ENCODE peak calls at places on chromosomes 16 and 17, in four cellular contexts. One of them, this sample, is unnamed.
A peak's percentile ranks its signal among the peaks of the same experiment; 100 is the strongest.

GRCh38 chr17:6366144-6366755 is 68.7 kb downstream of the AIPL1 start:
- DNase-seq in bronchial epithelial cell: peak; percentile 80
- DNase-seq in H1: no peak
- DNase-seq in GM12878: no peak
- DNase-seq in this sample: no peak

GRCh38 chr17:35786941-35787432 is 8.5 kb downstream of the MMP28 start:
- DNase-seq in bronchial epithelial cell: no peak
- DNase-seq in H1: no peak
- DNase-seq in GM12878: no peak
- DNase-seq in this sample: no peak

GRCh38 chr17:63519972-63520882 is 2.9 kb upstream of the KCNH6 start:
- DNase-seq in bronchial epithelial cell: no peak
- DNase-seq in H1: no peak
- DNase-seq in GM12878: no peak
- DNase-seq in this sample: no peak

GRCh38 chr16:85332175-85332574 is 219.9 kb upstream of the CIBAR2 start:
- DNase-seq in bronchial epithelial cell: no peak
- DNase-seq in H1: no peak
- DNase-seq in GM12878: no peak
- DNase-seq in this sample: no peak

GRCh38 chr16:23174622-23175021 is 7.9 kb upstream of the SCNN1G start:
- DNase-seq in bronchial epithelial cell: peak; percentile 23
- DNase-seq in H1: no peak
- DNase-seq in GM12878: no peak
- DNase-seq in this sample: no peak

GRCh38 chr16:48432136-48432535 is 46.9 kb upstream of the SIAH1 start:
- DNase-seq in bronchial epithelial cell: no peak
- DNase-seq in H1: no peak
- DNase-seq in GM12878: peak; percentile 48
- DNase-seq in this sample: no peak

GRCh38 chr17:38710985-38711384 is 5.9 kb downstream of the MLLT6 start:
- DNase-seq in bronchial epithelial cell: no peak
- DNase-seq in H1: no peak
- DNase-seq in GM12878: no peak
- DNase-seq in this sample: no peak

GRCh38 chr17:27471321-27472269 is 15.3 kb downstream of the KSR1 start:
- DNase-seq in bronchial epithelial cell: peak; percentile 94
- DNase-seq in H1: no peak
- DNase-seq in GM12878: peak; percentile 97
- DNase-seq in this sample: peak; percentile 87

GRCh38 chr16:13036600-13036999 is 135.2 kb downstream of the SHISA9 start:
- DNase-seq in bronchial epithelial cell: peak; percentile 5
- DNase-seq in H1: no peak
- DNase-seq in GM12878: no peak
- DNase-seq in this sample: no peak

GRCh38 chr16:68771922-68772681 is 35.0 kb downstream of the CDH1 start:
- DNase-seq in bronchial epithelial cell: no peak
- DNase-seq in H1: no peak
- DNase-seq in GM12878: no peak
- DNase-seq in this sample: no peak

GRCh38 chr17:7997186-7997585 is 5.2 kb upstream of the GUCY2D start:
- DNase-seq in bronchial epithelial cell: peak; percentile 39
- DNase-seq in H1: no peak
- DNase-seq in GM12878: no peak
- DNase-seq in this sample: no peak

GRCh38 chr16:3661922-3662321 is 7.4 kb downstream of the DNASE1 start:
- DNase-seq in bronchial epithelial cell: no peak
- DNase-seq in H1: no peak
- DNase-seq in GM12878: no peak
- DNase-seq in this sample: no peak

GRCh38 chr16:616771-617586 is 13.8 kb upstream of the WFIKKN1 start:
- DNase-seq in bronchial epithelial cell: no peak
- DNase-seq in H1: no peak
- DNase-seq in GM12878: no peak
- DNase-seq in this sample: no peak

GRCh38 chr16:717651-718245 is 2.8 kb downstream of the METRN start:
- DNase-seq in bronchial epithelial cell: no peak
- DNase-seq in H1: no peak
- DNase-seq in GM12878: no peak
- DNase-seq in this sample: no peak

DNA sequence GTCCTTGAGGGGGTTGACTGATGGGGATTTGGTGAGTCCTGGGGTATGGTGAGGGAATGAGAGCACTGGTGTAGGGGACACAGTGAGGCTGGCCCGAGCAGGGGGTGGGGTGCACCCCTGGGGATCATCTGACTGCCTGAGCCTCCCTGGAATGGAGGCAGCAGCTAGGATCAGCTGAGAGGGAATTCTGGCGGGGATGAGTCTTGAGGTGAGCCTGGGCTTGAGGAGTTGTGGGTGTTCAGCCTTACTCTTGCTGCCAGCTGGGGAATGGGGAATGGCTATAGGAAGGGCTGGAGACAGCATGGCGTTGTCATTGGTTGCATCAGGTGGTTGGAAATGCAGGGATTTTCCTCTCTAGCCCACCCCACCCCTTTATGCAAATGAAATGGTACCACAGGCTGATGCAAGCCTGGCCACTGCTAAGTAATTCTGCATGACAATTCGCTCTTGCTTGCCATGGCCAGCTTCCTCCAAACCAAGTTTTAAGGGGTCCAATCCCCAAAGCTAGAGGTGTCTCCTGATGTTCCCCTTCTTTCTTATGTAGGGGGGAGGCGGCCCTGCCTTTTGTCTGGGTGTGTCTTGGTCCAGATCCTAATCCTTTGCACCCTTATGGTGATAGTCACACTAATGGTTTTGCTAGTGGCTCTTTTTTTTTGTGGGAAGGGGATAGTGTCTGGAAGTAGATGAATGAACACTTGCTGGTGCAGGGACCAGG is 7.5 kb downstream of the NFE2L1 start:
- DNase-seq in bronchial epithelial cell: no peak
- DNase-seq in H1: peak; percentile 70
- DNase-seq in GM12878: peak; percentile 38
- DNase-seq in this sample: peak; percentile 41
- H3K4me3 ChIP-seq in bronchial epithelial cell: no peak overlapping the region
- H3K4me3 ChIP-seq in H1: peak overlapping the region; percentile 83
- H3K4me3 ChIP-seq in GM12878: peak overlapping the region; percentile 64
- H3K4me3 ChIP-seq in this sample: peak overlapping the region; percentile 16

GRCh38 chr17:34163681-34164080 is 91.4 kb upstream of the CCL2 start:
- DNase-seq in bronchial epithelial cell: no peak
- DNase-seq in H1: no peak
- DNase-seq in GM12878: no peak
- DNase-seq in this sample: no peak
- TF ChIP-seq CTCF in bronchial epithelial cell: no peak
- TF ChIP-seq CTCF in H1: peak; percentile 81
- TF ChIP-seq CTCF in GM12878: peak; percentile 26
- TF ChIP-seq CTCF in this sample: peak; percentile 38

GRCh38 chr17:50308666-50309065 is 34.4 kb downstream of the TMEM92 start:
- DNase-seq in bronchial epithelial cell: no peak
- DNase-seq in H1: no peak
- DNase-seq in GM12878: no peak
- DNase-seq in this sample: no peak

GRCh38 chr17:50301891-50302584 is 27.8 kb downstream of the TMEM92 start:
- DNase-seq in bronchial epithelial cell: no peak
- DNase-seq in H1: no peak
- DNase-seq in GM12878: no peak
- DNase-seq in this sample: no peak

GRCh38 chr17:50303051-50303450 is 28.8 kb downstream of the TMEM92 start:
- DNase-seq in bronchial epithelial cell: no peak
- DNase-seq in H1: no peak
- DNase-seq in GM12878: no peak
- DNase-seq in this sample: no peak

GRCh38 chr17:50307654-50308053 is 33.4 kb downstream of the TMEM92 start:
- DNase-seq in bronchial epithelial cell: no peak
- DNase-seq in H1: no peak
- DNase-seq in GM12878: no peak
- DNase-seq in this sample: no peak

DNA sequence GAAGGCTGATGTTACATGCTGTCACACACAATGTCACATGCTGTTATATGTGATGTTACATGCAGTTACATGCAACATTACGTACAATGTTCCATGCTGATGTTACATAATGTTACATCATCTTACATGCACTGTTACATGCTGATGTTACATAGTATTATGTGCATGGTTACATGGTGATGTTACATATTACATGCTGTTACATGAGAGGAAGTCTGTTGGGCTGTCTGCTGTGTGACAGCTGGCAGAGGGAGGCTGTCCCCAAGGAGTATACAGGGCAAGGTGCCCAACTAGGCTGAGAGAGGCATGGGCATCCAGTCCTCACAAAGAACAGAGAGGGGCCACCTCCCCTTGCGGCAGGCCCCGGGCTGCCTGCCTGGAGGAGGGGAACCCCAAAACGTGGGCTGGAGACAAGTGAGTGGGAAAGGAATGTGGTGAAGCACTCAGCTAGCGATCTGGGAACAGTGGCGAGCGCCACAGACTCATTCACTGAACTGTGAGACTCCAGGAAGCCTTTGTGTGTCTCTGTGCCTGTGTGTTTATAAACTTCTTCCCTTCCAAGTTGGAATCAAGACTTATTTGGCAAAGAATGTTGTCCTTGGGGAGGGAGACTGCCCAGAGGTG is 30.6 kb downstream of the TMEM92 start:
- DNase-seq in bronchial epithelial cell: no peak
- DNase-seq in H1: no peak
- DNase-seq in GM12878: no peak
- DNase-seq in this sample: no peak
- H3K4me3 ChIP-seq in bronchial epithelial cell: no peak overlapping the region
- H3K4me3 ChIP-seq in H1: no peak overlapping the region
- H3K4me3 ChIP-seq in GM12878: no peak overlapping the region
- H3K4me3 ChIP-seq in this sample: no peak overlapping the region

GRCh38 chr17:633641-634091 is 81.0 kb downstream of the VPS53 start:
- DNase-seq in bronchial epithelial cell: no peak
- DNase-seq in H1: no peak
- DNase-seq in GM12878: no peak
- DNase-seq in this sample: no peak
- TF ChIP-seq CTCF in bronchial epithelial cell: no peak
- TF ChIP-seq CTCF in H1: no peak
- TF ChIP-seq CTCF in GM12878: no peak
- TF ChIP-seq CTCF in this sample: no peak

This sample was measured in GM06990.